ENCODE peak calls at places on chromosomes 12 and 14, in eight cellular contexts. H is neuronal stem cell, S is H1, E is PC-9, L is neural progenitor cell, R is A549, K is DND-41, C is SK-N-SH. U is an unnamed sample.

GRCh38 chr14:22070119-22070982 is 396.7 kb upstream of the OR4E1 start:
- DNase-seq in H (no peak), S (peak), E (no peak), L (peak), R (no peak), K (peak), C (no peak), U (peak)

GRCh38 chr14:51321036-51321435 is 81.0 kb downstream of the TMX1 start:
- DNase-seq in H (no peak), S (no peak), E (no peak), L (no peak), R (no peak), K (no peak), C (no peak), U (no peak)

GRCh38 chr12:106192659-106193403 is 54.1 kb upstream of the NUAK1 start:
- DNase-seq in H (no peak), S (no peak), E (no peak), L (no peak), R (no peak), K (no peak), C (peak), U (no peak)

GRCh38 chr12:42706331-42706730 is 116.8 kb upstream of the PRICKLE1 start:
- DNase-seq in H (no peak), S (no peak), E (no peak), L (no peak), R (no peak), K (no peak), C (no peak), U (no peak)

GRCh38 chr12:118061876-118062791 is 1.2 kb upstream of the WSB2 start:
- DNase-seq in H (peak), S (peak), E (peak), L (peak), R (peak), K (peak), C (peak), U (no peak)

GRCh38 chr14:38197761-38198345 is 9.9 kb upstream of the SSTR1 start:
- DNase-seq in H (no peak), S (no peak), E (no peak), L (no peak), R (no peak), K (no peak), C (no peak), U (peak)

GRCh38 chr14:96065661-96066459 is 26.7 kb downstream of the C14orf132 start:
- DNase-seq in H (no peak), S (no peak), E (no peak), L (no peak), R (no peak), K (no peak), C (peak), U (peak)

GRCh38 chr14:92122351-92122677 is 545 bp downstream of the CPSF2 start:
- DNase-seq in H (peak), S (no peak), E (no peak), L (peak), R (peak), K (no peak), C (no peak), U (peak)

GRCh38 chr12:108581311-108582227 is 16.3 kb downstream of the TMEM119 start:
- DNase-seq in H (no peak), S (no peak), E (no peak), L (no peak), R (no peak), K (no peak), C (no peak), U (no peak)

GRCh38 chr12:91058821-91059220 is 997 bp upstream of the KERA start:
- DNase-seq in H (no peak), S (no peak), E (no peak), L (no peak), R (no peak), K (no peak), C (no peak), U (no peak)

GRCh38 chr14:24092960-24093900 is 881 bp upstream of the PCK2 start:
- DNase-seq in H (no peak), S (no peak), E (no peak), L (no peak), R (no peak), K (no peak), C (no peak), U (no peak)

GRCh38 chr14:53951661-53952265 is 4.9 kb downstream of the BMP4 start:
- DNase-seq in H (no peak), S (peak), E (no peak), L (peak), R (no peak), K (no peak), C (no peak), U (no peak)

GRCh38 chr12:126481688-126482087 is 1416.5 kb downstream of the AACS start:
- DNase-seq in H (no peak), S (no peak), E (no peak), L (no peak), R (no peak), K (no peak), C (no peak), U (no peak)

GRCh38 chr12:13101854-13102375 is 1.6 kb downstream of the GSG1 start:
- DNase-seq in H (no peak), S (no peak), E (peak), L (no peak), R (peak), K (no peak), C (no peak), U (peak)

GRCh38 chr12:19771858-19772257 is 332.6 kb downstream of the AEBP2 start:
- DNase-seq in H (no peak), S (no peak), E (no peak), L (no peak), R (no peak), K (no peak), C (no peak), U (no peak)

GRCh38 chr12:40819427-40820108 is 127.3 kb downstream of the CNTN1 start:
- DNase-seq in H (peak), S (peak), E (no peak), L (peak), R (peak), K (no peak), C (no peak), U (no peak)

GRCh38 chr14:57962293-57962996 is 96.6 kb upstream of the SLC35F4 start:
- DNase-seq in H (peak), S (peak), E (no peak), L (peak), R (no peak), K (no peak), C (no peak), U (no peak)

GRCh38 chr12:53860426-53861223 is 78.0 kb upstream of the HOXC13 start:
- DNase-seq in H (no peak), S (no peak), E (no peak), L (no peak), R (no peak), K (no peak), C (no peak), U (no peak)

GRCh38 chr12:56450241-56450640 is 1.0 kb upstream of the TIMELESS start:
- DNase-seq in H (no peak), S (no peak), E (no peak), L (peak), R (no peak), K (no peak), C (peak), U (no peak)
- H3K4me2 ChIP-seq in H (no peak), S (peak), E (peak), L (peak), R (no peak), K (peak), C (no peak), U (peak)

GRCh38 chr14:105389534-105389933 is 8.8 kb upstream of the TEX22 start:
- DNase-seq in H (no peak), S (no peak), E (no peak), L (no peak), R (no peak), K (no peak), C (no peak), U (no peak)

GRCh38 chr14:105389976-105390848 is 8.1 kb upstream of the TEX22 start:
- DNase-seq in H (no peak), S (no peak), E (no peak), L (no peak), R (no peak), K (no peak), C (no peak), U (no peak)

GRCh38 chr14:105387530-105387922 is 10.8 kb upstream of the TEX22 start:
- DNase-seq in H (no peak), S (no peak), E (no peak), L (no peak), R (no peak), K (no peak), C (no peak), U (no peak)

GRCh38 chr14:105388110-105388951 is 10.0 kb upstream of the TEX22 start:
- DNase-seq in H (no peak), S (no peak), E (no peak), L (no peak), R (no peak), K (no peak), C (no peak), U (no peak)

DNA sequence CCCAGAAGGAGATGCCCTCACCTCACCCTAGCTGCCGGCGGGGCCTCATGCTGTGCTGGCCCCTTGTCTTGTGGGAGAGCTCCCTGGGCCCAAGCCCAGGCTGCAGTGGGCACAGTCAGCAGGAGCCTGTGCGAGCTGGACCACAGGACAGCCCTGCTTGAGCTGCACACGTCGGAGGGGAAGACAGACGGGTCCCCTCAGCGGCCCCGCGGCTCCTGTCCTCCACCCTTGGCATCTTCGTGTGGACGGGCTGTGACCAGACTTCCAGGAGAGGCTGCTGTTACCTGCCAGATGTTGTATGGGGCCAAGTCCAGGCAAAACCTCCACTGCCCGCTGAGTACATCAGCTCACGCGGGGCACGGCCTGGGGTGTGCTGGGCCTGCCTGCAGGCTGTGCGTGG is 9.4 kb upstream of the TEX22 start:
- DNase-seq in H (no peak), S (no peak), E (no peak), L (no peak), R (no peak), K (no peak), C (no peak), U (no peak)
- H3K27ac ChIP-seq in H (no peak), S (no peak), E (no peak), L (no peak), R (no peak), K (no peak), C (no peak), U (no peak)

GRCh38 chr14:30195946-30196345 is 268.3 kb upstream of the PRKD1 start:
- DNase-seq in H (no peak), S (no peak), E (no peak), L (no peak), R (no peak), K (no peak), C (no peak), U (no peak)

GRCh38 chr14:30193791-30194407 is 266.3 kb upstream of the PRKD1 start:
- DNase-seq in H (no peak), S (no peak), E (no peak), L (no peak), R (no peak), K (no peak), C (no peak), U (no peak)

GRCh38 chr14:30196861-30197260 is 269.2 kb upstream of the PRKD1 start:
- DNase-seq in H (no peak), S (no peak), E (no peak), L (no peak), R (no peak), K (no peak), C (no peak), U (no peak)

GRCh38 chr14:30193056-30193455 is 265.4 kb upstream of the PRKD1 start:
- DNase-seq in H (no peak), S (no peak), E (no peak), L (no peak), R (no peak), K (no peak), C (no peak), U (no peak)

DNA sequence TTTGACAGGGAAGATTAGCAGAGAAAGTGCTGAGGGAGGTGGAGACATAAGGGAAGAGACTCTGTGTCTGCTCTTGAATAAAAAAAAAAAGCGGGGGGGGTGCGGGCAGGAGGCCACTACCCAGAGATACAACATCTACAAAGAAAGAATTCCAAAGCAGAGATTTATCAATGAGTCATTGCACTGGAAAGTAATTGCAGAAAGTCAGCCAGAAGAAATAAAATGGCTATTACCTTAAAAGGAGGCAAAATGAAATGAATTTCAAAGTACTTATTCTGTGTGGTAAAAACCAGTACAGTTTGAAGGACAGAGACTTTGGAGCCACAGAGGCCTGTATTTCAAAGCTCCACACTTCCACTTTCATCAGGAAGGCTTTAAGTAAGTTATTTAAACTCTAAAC is 267.1 kb upstream of the PRKD1 start:
- DNase-seq in H (no peak), S (no peak), E (no peak), L (no peak), R (no peak), K (no peak), C (no peak), U (no peak)
- H3K4me3 ChIP-seq in H (no peak), S (no peak), E (no peak), L (no peak), R (no peak), K (no peak), C (no peak), U (no peak)

GRCh38 chr14:71661441-71661840 is 270.8 kb upstream of the RGS6 start:
- DNase-seq in H (no peak), S (no peak), E (no peak), L (no peak), R (no peak), K (no peak), C (no peak), U (no peak)

GRCh38 chr14:71662291-71662790 is 269.9 kb upstream of the RGS6 start:
- DNase-seq in H (no peak), S (no peak), E (no peak), L (no peak), R (no peak), K (no peak), C (no peak), U (no peak)

GRCh38 chr14:71654810-71655209 is 277.4 kb upstream of the RGS6 start:
- DNase-seq in H (no peak), S (no peak), E (no peak), L (no peak), R (no peak), K (no peak), C (no peak), U (no peak)

GRCh38 chr14:71658261-71658860 is 273.9 kb upstream of the RGS6 start:
- DNase-seq in H (no peak), S (no peak), E (no peak), L (no peak), R (no peak), K (no peak), C (no peak), U (no peak)

DNA sequence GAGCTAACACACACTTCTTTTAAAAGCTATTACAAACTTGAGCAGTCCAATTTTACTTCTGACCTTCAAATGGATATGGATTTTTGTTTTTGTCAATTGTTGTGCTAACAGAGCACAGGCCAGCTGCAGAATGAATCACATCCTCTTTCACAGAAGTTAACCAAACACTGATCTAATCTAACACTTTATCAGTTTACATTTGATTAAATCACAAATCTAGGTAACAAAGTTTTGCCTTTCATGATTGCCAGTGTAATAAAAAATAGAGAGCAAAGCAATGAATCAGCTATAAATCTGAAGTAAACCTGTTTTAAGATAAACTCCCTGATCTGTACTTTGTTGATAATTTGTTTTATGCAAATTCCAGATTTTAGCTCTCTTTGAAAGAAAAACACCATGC is 273.1 kb upstream of the RGS6 start:
- DNase-seq in H (no peak), S (no peak), E (no peak), L (no peak), R (no peak), K (no peak), C (no peak), U (no peak)
- H3K4me2 ChIP-seq in H (no peak), S (no peak), E (peak), L (no peak), R (peak), K (no peak), C (peak), U (no peak)

DNA sequence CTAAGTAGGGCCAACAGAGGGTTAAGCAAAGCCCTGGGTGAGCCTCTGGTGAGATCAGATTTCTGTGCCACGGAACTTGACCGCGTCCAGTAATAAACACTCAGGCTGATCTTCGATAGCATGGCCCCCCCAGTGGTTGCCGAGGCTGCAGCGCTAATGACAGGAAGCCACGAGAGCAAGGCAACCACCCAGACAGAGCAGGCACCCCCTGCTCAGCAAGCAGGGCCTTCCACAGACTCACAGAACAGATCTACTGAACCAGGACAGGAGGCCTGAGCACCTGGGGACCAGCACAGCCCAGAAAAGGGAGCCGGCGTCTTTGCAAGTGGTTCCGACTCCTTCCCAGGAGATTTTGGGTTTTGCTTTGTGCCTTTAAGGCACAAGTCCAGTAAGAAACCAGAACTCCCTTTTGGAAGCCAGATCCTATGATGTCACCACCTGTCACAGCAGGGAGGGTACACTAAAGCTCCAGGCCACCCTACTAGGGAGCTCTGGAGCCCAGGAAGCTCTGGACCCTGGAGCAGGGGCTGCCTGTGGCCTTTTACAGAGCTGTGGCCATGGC is 42.3 kb downstream of the BCL11B start:
- DNase-seq in H (no peak), S (no peak), E (no peak), L (no peak), R (no peak), K (no peak), C (no peak), U (no peak)
- H3K27ac ChIP-seq in H (no peak), S (no peak), E (no peak), L (no peak), R (no peak), K (no peak), C (no peak), U (no peak)

GRCh38 chr12:76346798-76347420 is 1.3 kb downstream of the BBS10 start:
- DNase-seq in H (no peak), S (no peak), E (peak), L (peak), R (peak), K (no peak), C (peak), U (peak)
- H3K4me3 ChIP-seq in H (peak), S (peak), E (peak), L (peak), R (peak), K (peak), C (peak), U (peak)

DNA sequence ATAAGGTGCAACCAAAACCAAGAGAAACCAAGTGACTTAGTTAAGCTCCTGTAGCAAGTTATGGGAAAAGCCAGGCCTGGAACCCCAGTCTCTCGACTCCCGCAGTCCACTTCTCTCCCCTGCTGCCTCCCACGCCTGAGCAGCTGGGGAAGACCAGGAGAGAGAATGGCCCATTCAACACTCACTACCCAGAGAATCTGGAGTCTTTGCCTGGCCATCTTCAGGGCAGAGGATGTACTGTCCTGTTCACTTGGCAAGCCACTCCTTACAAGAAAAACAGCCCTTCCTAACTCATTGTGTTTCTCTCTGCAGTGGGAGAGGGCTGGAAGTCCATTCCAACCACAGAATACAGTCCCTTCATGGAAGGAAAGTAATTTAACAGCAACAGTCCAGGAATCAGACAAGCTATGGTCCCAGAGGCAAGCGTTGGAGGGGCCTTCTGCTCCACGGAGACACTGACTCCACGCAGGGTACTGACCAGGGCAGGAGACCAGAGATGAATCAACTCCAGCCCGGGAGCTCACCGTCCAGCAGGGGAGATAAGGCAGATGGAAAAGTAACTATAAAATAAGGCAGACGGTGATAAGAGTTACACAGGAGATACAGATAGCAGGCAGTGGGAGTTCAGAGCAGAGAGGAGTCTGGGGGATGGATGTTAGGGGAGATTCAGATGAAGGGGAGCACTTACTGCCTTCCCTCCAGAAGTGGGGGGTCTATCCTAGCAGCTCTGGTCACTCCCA is 1.6 kb downstream of the PITPNM2 start:
- DNase-seq in H (no peak), S (no peak), E (no peak), L (no peak), R (peak), K (no peak), C (peak), U (no peak)
- H3K4me2 ChIP-seq in H (no peak), S (peak), E (peak), L (peak), R (peak), K (peak), C (peak), U (no peak)

GRCh38 chr14:35412281-35413057 is 7.9 kb upstream of the NFKBIA start:
- DNase-seq in H (no peak), S (no peak), E (no peak), L (no peak), R (no peak), K (no peak), C (no peak), U (no peak)
- H3K27ac ChIP-seq in H (no peak), S (no peak), E (no peak), L (no peak), R (no peak), K (peak), C (no peak), U (no peak)